ENCODE peak calls at places on chromosomes 11 and 22, in four cellular contexts. D, J, Z and N are unnamed samples.

GRCh38 chr11:76236092-76237026 is 30.1 kb upstream of the WNT11 start:
- DNase-seq in D (peak), J (peak), Z (no peak), N (peak)

GRCh38 chr11:78606667-78607066 is 32.0 kb upstream of the NARS2 start:
- DNase-seq in D (no peak), J (no peak), Z (no peak), N (no peak)

GRCh38 chr22:42439821-42440674 is 7.8 kb upstream of the NFAM1 start:
- DNase-seq in D (no peak), J (no peak), Z (no peak), N (peak)

GRCh38 chr11:94028436-94028835 is 7.3 kb downstream of the HEPHL1 start:
- DNase-seq in D (no peak), J (no peak), Z (no peak), N (peak)

GRCh38 chr22:37290737-37291136 is 8.4 kb downstream of the CYTH4 start:
- DNase-seq in D (no peak), J (no peak), Z (no peak), N (peak)

GRCh38 chr11:14609902-14610301 is 33.7 kb upstream of the PDE3B start:
- DNase-seq in D (no peak), J (no peak), Z (no peak), N (no peak)

GRCh38 chr11:93032580-93032979 is 63.1 kb downstream of the MTNR1B start:
- DNase-seq in D (no peak), J (no peak), Z (no peak), N (peak)

GRCh38 chr11:14148653-14149273 is 186.2 kb downstream of the SPON1 start:
- DNase-seq in D (peak), J (peak), Z (no peak), N (peak)

GRCh38 chr11:116525961-116526495 is 246.8 kb downstream of the BUD13 start:
- DNase-seq in D (no peak), J (no peak), Z (no peak), N (no peak)

GRCh38 chr11:69912911-69913451 is 93.8 kb upstream of the FGF3 start:
- DNase-seq in D (no peak), J (no peak), Z (no peak), N (peak)

GRCh38 chr11:91326280-91326679 is 898.3 kb upstream of the FAT3 start:
- DNase-seq in D (no peak), J (no peak), Z (no peak), N (no peak)

GRCh38 chr11:92717240-92717639 is 252.2 kb upstream of the MTNR1B start:
- DNase-seq in D (no peak), J (no peak), Z (no peak), N (no peak)

GRCh38 chr22:24118689-24119384 is 62.5 kb upstream of the SUSD2 start:
- DNase-seq in D (no peak), J (no peak), Z (no peak), N (no peak)

GRCh38 chr11:8006349-8006977 is 19.3 kb downstream of the EIF3F start:
- DNase-seq in D (peak), J (peak), Z (peak), N (peak)

GRCh38 chr22:20229916-20230775 is 38.0 kb downstream of the RTN4R start:
- DNase-seq in D (no peak), J (no peak), Z (no peak), N (no peak)

GRCh38 chr11:72236083-72236697 is 7.8 kb downstream of the PHOX2A start:
- DNase-seq in D (no peak), J (no peak), Z (no peak), N (peak)

GRCh38 chr11:25859776-25860175 is 472.2 kb upstream of the ANO3 start:
- DNase-seq in D (no peak), J (no peak), Z (no peak), N (no peak)

GRCh38 chr11:103676413-103676812 is 360.0 kb upstream of the DDI1 start:
- DNase-seq in D (no peak), J (no peak), Z (no peak), N (no peak)

GRCh38 chr11:103671143-103671651 is 365.2 kb upstream of the DDI1 start:
- DNase-seq in D (no peak), J (no peak), Z (no peak), N (no peak)

GRCh38 chr11:103668859-103669258 is 367.6 kb upstream of the DDI1 start:
- DNase-seq in D (no peak), J (no peak), Z (no peak), N (no peak)

GRCh38 chr11:103673773-103674172 is 362.7 kb upstream of the DDI1 start:
- DNase-seq in D (no peak), J (no peak), Z (no peak), N (peak)
- TF ChIP-seq ELK1 in D (no peak), J (no peak), Z (no peak), N (no peak)

DNA sequence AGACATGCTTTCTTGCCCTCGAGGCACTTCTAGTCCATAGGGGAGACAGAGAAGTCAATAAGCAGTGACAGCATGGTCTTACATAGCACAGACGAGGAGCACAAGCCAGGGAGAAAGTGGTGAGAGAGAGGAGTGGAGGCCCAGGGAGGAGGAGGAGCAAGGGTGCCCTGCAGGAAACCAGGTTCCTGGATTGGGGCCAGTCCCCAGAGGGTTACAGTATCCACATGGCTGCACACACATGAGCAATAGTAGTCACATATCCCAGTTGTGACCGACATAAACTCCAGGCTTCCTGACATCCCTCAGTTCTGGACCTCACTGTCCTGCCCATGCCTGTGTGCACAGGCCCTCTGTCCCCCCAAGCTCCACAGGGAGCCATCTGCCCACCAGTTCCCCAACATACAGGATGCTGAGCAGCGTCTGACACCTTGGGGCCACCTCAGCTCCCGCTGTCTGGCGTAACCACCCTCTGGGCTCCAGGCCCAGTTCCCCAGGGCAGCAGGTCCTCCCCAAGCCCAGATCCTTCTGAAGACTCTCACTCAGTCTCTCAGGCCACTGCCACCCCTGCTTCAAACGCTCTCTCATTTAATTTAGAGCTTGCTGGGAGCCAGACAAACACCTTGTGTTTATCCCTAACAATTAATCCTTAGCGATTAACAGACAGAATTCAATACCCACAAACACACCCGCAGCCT is 53.7 kb downstream of the DSCAML1 start:
- DNase-seq in D (no peak), J (no peak), Z (no peak), N (no peak)
- TF ChIP-seq ELK1 in D (no peak), J (no peak), Z (no peak), N (no peak)

DNA sequence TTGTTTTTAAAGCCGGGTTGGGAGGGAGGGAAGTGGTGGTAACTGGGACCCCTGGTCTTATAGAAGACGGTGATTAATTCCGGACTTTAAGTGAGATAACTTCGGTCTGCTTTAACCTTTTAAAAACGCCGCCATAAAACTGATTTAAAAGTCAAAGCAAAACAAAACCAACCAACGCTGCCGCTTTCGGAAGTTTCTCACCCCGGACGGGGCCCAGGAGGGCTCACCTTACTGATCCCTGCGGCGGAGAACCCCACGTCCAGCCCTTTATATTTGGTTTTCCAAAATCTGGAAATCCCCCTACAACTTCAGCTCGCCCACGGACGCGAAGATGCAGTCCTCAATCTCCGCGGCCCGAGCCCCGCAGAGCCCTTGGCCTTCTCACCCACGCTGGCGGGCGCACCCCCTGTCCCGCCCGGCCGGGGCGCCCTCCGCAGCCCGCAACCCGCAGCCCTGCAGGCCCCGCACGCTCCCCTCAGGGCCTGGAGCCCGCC is 405 bp downstream of the USP28 start:
- DNase-seq in D (peak), J (no peak), Z (no peak), N (peak)
- TF ChIP-seq ELK1 in D (no peak), J (no peak), Z (no peak), N (no peak)

DNA sequence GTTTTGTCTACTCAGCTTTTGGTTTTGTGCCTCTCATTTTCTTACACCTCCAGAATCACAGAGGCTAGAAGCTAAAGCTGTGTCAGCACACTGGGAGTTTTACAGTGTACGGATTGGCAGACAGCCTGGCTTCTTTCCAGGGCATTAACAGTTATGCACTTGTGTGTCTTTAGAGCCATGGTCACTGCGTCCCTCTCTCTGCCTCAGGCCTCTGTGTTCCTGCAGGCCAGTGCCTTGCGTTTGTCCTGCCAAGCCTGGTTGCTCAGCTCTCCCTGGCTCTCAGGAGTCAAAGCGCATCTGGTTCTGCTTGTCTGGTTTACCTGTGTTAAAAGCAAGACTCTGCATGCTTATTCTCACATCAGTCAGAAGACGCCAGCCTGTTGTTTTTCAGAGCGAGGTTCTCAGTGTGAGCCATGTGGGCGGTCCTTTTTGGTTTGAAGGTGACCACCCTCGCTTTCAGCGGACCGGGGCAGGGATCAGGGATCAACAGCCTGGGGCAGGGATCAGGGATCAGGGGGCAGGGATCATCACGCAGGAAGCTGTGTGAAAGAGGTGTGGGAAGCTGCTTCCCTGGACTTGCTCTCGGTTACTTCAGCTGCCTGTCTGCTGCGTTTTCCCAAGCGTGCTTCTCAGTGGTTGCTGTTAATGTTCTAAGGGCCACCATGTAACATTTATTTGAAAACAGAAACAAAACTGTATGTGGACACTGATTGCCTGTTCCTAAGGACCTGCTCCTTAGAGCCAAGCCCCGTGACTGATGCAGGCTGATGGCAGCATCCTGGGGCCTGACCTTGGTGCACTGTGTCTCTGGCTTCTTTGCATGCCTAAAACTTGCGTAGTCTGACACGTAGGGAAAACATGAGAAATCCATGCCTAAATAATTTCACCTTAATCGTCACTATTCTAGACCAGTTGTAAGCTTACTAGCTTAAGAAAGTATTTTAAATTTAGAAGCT is 146.8 kb downstream of the ATXN10 start:
- DNase-seq in D (no peak), J (no peak), Z (no peak), N (no peak)
- TF ChIP-seq ELK1 in D (no peak), J (no peak), Z (no peak), N (no peak)

GRCh38 chr22:28027453-28028448 is 108.7 kb upstream of the PITPNB start:
- DNase-seq in D (no peak), J (peak), Z (no peak), N (no peak)
- TF ChIP-seq ELK1 in D (no peak), J (no peak), Z (no peak), N (no peak)

DNA sequence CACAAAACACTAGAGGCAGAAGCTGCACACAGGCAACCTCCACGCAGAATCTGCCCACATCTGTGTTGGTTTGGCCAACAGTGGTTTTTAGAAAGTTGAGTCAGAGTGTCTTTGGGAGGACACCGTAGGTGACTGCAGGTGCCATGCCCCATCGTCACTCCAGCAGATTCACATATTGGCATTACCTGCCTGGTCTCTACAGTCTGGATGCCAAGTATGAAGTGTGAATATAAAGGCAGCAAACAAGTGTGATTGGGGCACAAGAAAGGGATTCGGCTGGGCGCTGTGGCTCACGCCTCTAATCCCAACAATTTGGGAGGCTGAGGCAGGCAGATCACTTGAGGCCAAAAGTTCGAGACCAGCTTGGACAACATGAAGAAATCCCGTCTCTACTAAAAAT is 11.0 kb upstream of the FXYD2 start:
- DNase-seq in D (no peak), J (no peak), Z (no peak), N (no peak)
- TF ChIP-seq ELK1 in D (no peak), J (no peak), Z (no peak), N (no peak)

DNA sequence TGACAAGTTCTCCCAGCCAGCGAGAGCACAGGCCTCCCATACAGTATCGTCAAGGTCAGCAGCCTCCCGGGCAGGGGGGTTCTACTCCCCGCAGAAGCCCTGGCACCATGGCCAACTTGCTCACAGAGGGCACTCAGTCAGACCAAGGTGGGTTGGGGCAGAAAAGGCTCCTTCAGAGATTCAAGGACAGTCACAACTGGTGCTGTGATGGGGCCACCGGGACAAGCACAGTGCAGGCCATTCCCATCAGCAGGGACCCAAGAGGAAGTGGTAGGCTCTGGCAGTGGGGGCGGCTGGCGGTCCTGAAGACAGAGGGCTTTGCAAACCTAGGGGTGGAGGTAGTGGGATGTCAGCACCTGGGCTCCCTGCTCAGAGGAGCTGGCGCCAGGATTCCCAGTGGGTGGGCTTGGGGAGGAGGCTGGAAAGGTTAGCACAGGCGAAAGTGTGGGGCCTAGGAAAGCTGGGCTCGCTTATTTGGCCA is 5.3 kb upstream of the NEAT1 start:
- DNase-seq in D (no peak), J (no peak), Z (no peak), N (no peak)
- TF ChIP-seq ELK1 in D (no peak), J (no peak), Z (no peak), N (no peak)